ENCODE peak calls at places on chromosomes 6 and 20, in ten cellular contexts. X is stimulated activated CD4-positive, alpha-beta T cell treated with anti-CD3 and anti-CD28 coated beads, Interleukin-2, amount 100 ng/mL, for 24 hours; D is SK-N-MC; W is GM20000; P is NCI-H2171 treated with DMSO at 0.1 percent for 48 hours; T is HFFc6; E is GM03348; O is epithelial cell of esophagus; Q is DMS 273 treated with DMSO at 0.1 percent for 48 hours; F is activated CD4-positive, CD25-positive, alpha-beta regulatory T cell. V is an unnamed sample.

GRCh38 chr20:20737158-20737557 is 24.7 kb upstream of the RALGAPA2 start:
- DNase-seq in P (no peak), F (no peak), O (no peak), T (no peak), W (no peak), E (no peak), X (no peak), Q (no peak), D (peak), V (no peak)

GRCh38 chr20:18394363-18394762 is 72.5 kb downstream of the DZANK1 start:
- DNase-seq in E (no peak), W (no peak), X (no peak), Q (no peak), D (no peak), P (no peak), T (no peak), F (no peak), O (no peak), V (no peak)

GRCh38 chr20:62165762-62166399 is 16.9 kb upstream of the MTG2 start:
- DNase-seq in Q (no peak), T (no peak), D (no peak), F (no peak), O (no peak), X (no peak), E (no peak), P (no peak), W (no peak), V (no peak)

GRCh38 chr20:11869641-11870040 is 48.1 kb upstream of the BTBD3 start:
- DNase-seq in P (no peak), Q (no peak), F (no peak), O (peak), D (no peak), X (no peak), E (no peak), W (no peak), T (no peak), V (no peak)

GRCh38 chr6:41538556-41539182 is 7.5 kb upstream of the FOXP4 start:
- DNase-seq in P (no peak), E (no peak), X (no peak), D (no peak), F (no peak), O (peak), Q (no peak), T (no peak), W (no peak), V (peak)

GRCh38 chr6:120077489-120077888 is 727.9 kb upstream of the MAN1A1 start:
- DNase-seq in W (no peak), Q (no peak), T (no peak), E (peak), D (no peak), P (peak), F (no peak), O (peak), X (no peak), V (peak)

GRCh38 chr6:36305885-36306284 is 30.8 kb downstream of the BNIP5 start:
- DNase-seq in X (no peak), E (no peak), W (no peak), F (no peak), Q (no peak), T (no peak), D (no peak), O (no peak), P (no peak), V (no peak)

GRCh38 chr6:43870660-43871061 is 100.7 kb downstream of the VEGFA start:
- DNase-seq in O (no peak), D (peak), X (no peak), T (no peak), F (no peak), E (peak), W (no peak), Q (no peak), P (no peak), V (no peak)

V was measured in OCI-M1.